ENCODE peak calls at places on chromosomes 5 and 9, in ten cellular contexts. One of them, this sample, is unnamed.

GRCh38 chr5:9388941-9389674 is 156.8 kb downstream of the SEMA5A start:
- DNase-seq in mesendoderm: no peak
- DNase-seq in H9: no peak
- DNase-seq in IMR-90: no peak
- DNase-seq in neuronal stem cell: no peak
- DNase-seq in fibroblast of lung: no peak
- DNase-seq in neural progenitor cell: no peak
- DNase-seq in GM23248: no peak
- DNase-seq in kidney: no peak
- DNase-seq in adipocyte: no peak
- DNase-seq in this sample: no peak

GRCh38 chr5:1516615-1517601 is 6.9 kb downstream of the LPCAT1 start:
- DNase-seq in kidney: peak; percentile 79
- DNase-seq in fibroblast of lung: peak; percentile 83
- DNase-seq in neuronal stem cell: no peak
- DNase-seq in neural progenitor cell: no peak
- DNase-seq in adipocyte: peak; percentile 66
- DNase-seq in GM23248: peak; percentile 90
- DNase-seq in mesendoderm: peak; percentile 41
- DNase-seq in H9: peak; percentile 30
- DNase-seq in IMR-90: peak; percentile 93
- DNase-seq in this sample: no peak

GRCh38 chr9:116475201-116475600 is 211.9 kb upstream of the TRIM32 start:
- DNase-seq in kidney: no peak
- DNase-seq in IMR-90: peak; percentile 55
- DNase-seq in adipocyte: peak; percentile 37
- DNase-seq in H9: no peak
- DNase-seq in GM23248: peak; percentile 64
- DNase-seq in mesendoderm: no peak
- DNase-seq in neural progenitor cell: no peak
- DNase-seq in fibroblast of lung: peak; percentile 28
- DNase-seq in neuronal stem cell: no peak
- DNase-seq in this sample: no peak

GRCh38 chr9:91914404-91914803 is 35.6 kb downstream of the ROR2 start:
- DNase-seq in adipocyte: no peak
- DNase-seq in H9: peak; percentile 53
- DNase-seq in neuronal stem cell: no peak
- DNase-seq in GM23248: no peak
- DNase-seq in fibroblast of lung: no peak
- DNase-seq in mesendoderm: no peak
- DNase-seq in neural progenitor cell: no peak
- DNase-seq in IMR-90: no peak
- DNase-seq in kidney: no peak
- DNase-seq in this sample: no peak

GRCh38 chr5:106376522-106376921 is 1294.2 kb downstream of the EFNA5 start:
- DNase-seq in H9: no peak
- DNase-seq in fibroblast of lung: peak; percentile 11
- DNase-seq in neuronal stem cell: no peak
- DNase-seq in kidney: no peak
- DNase-seq in mesendoderm: no peak
- DNase-seq in adipocyte: peak; percentile 18
- DNase-seq in IMR-90: peak; percentile 12
- DNase-seq in GM23248: peak; percentile 2
- DNase-seq in neural progenitor cell: no peak
- DNase-seq in this sample: no peak

GRCh38 chr5:139746691-139747582 is 48.7 kb upstream of the PSD2 start:
- DNase-seq in adipocyte: peak; percentile 34
- DNase-seq in neural progenitor cell: no peak
- DNase-seq in mesendoderm: peak; percentile 81
- DNase-seq in neuronal stem cell: no peak
- DNase-seq in H9: peak; percentile 60
- DNase-seq in GM23248: peak; percentile 65
- DNase-seq in fibroblast of lung: no peak
- DNase-seq in IMR-90: peak; percentile 46
- DNase-seq in kidney: peak; percentile 87
- DNase-seq in this sample: no peak

GRCh38 chr5:119400248-119400647 is 44.4 kb downstream of the TNFAIP8 start:
- DNase-seq in fibroblast of lung: no peak
- DNase-seq in neural progenitor cell: no peak
- DNase-seq in GM23248: peak; percentile 24
- DNase-seq in IMR-90: peak; percentile 62
- DNase-seq in mesendoderm: no peak
- DNase-seq in kidney: no peak
- DNase-seq in adipocyte: no peak
- DNase-seq in neuronal stem cell: no peak
- DNase-seq in H9: no peak
- DNase-seq in this sample: no peak

GRCh38 chr9:90107021-90107771 is 502.4 kb downstream of the GADD45G start:
- DNase-seq in kidney: no peak
- DNase-seq in GM23248: peak; percentile 21
- DNase-seq in adipocyte: no peak
- DNase-seq in neuronal stem cell: no peak
- DNase-seq in IMR-90: no peak
- DNase-seq in mesendoderm: peak; percentile 11
- DNase-seq in neural progenitor cell: no peak
- DNase-seq in H9: no peak
- DNase-seq in fibroblast of lung: no peak
- DNase-seq in this sample: no peak

GRCh38 chr9:128913995-128914772 is 6.6 kb upstream of the PHYHD1 start:
- DNase-seq in mesendoderm: no peak
- DNase-seq in IMR-90: no peak
- DNase-seq in fibroblast of lung: no peak
- DNase-seq in H9: no peak
- DNase-seq in GM23248: no peak
- DNase-seq in neuronal stem cell: no peak
- DNase-seq in neural progenitor cell: no peak
- DNase-seq in adipocyte: no peak
- DNase-seq in kidney: no peak
- DNase-seq in this sample: no peak

GRCh38 chr9:115013998-115014397 is 83.6 kb upstream of the TNFSF8 start:
- DNase-seq in mesendoderm: peak; percentile 83
- DNase-seq in adipocyte: peak; percentile 89
- DNase-seq in kidney: peak; percentile 75
- DNase-seq in neuronal stem cell: peak; percentile 57
- DNase-seq in GM23248: peak; percentile 83
- DNase-seq in IMR-90: peak; percentile 82
- DNase-seq in fibroblast of lung: peak; percentile 82
- DNase-seq in neural progenitor cell: peak; percentile 80
- DNase-seq in H9: peak; percentile 63
- DNase-seq in this sample: peak; percentile 64

GRCh38 chr5:134001938-134002731 is 2.6 kb downstream of the VDAC1 start:
- DNase-seq in kidney: no peak
- DNase-seq in IMR-90: no peak
- DNase-seq in neuronal stem cell: no peak
- DNase-seq in neural progenitor cell: no peak
- DNase-seq in GM23248: no peak
- DNase-seq in adipocyte: no peak
- DNase-seq in H9: no peak
- DNase-seq in fibroblast of lung: no peak
- DNase-seq in mesendoderm: no peak
- DNase-seq in this sample: no peak

GRCh38 chr5:131364507-131365050 is 100.7 kb downstream of the CDC42SE2 start:
- DNase-seq in IMR-90: no peak
- DNase-seq in H9: no peak
- DNase-seq in mesendoderm: no peak
- DNase-seq in fibroblast of lung: no peak
- DNase-seq in adipocyte: no peak
- DNase-seq in neural progenitor cell: no peak
- DNase-seq in kidney: no peak
- DNase-seq in GM23248: no peak
- DNase-seq in neuronal stem cell: no peak
- DNase-seq in this sample: no peak

GRCh38 chr5:148760945-148761638 is 65.3 kb upstream of the ADRB2 start:
- DNase-seq in H9: no peak
- DNase-seq in adipocyte: no peak
- DNase-seq in fibroblast of lung: no peak
- DNase-seq in GM23248: no peak
- DNase-seq in neural progenitor cell: no peak
- DNase-seq in mesendoderm: no peak
- DNase-seq in IMR-90: no peak
- DNase-seq in neuronal stem cell: no peak
- DNase-seq in kidney: no peak
- DNase-seq in this sample: no peak

GRCh38 chr9:138044485-138045383 is 167.2 kb downstream of the CACNA1B start:
- DNase-seq in adipocyte: no peak
- DNase-seq in neural progenitor cell: no peak
- DNase-seq in GM23248: no peak
- DNase-seq in kidney: no peak
- DNase-seq in fibroblast of lung: no peak
- DNase-seq in mesendoderm: no peak
- DNase-seq in IMR-90: no peak
- DNase-seq in neuronal stem cell: no peak
- DNase-seq in H9: no peak
- DNase-seq in this sample: no peak

GRCh38 chr9:102975246-102975645 is 19.9 kb upstream of the CYLC2 start:
- DNase-seq in GM23248: no peak
- DNase-seq in H9: no peak
- DNase-seq in fibroblast of lung: no peak
- DNase-seq in adipocyte: no peak
- DNase-seq in mesendoderm: peak; percentile 25
- DNase-seq in neural progenitor cell: no peak
- DNase-seq in kidney: no peak
- DNase-seq in IMR-90: no peak
- DNase-seq in neuronal stem cell: no peak
- DNase-seq in this sample: no peak

GRCh38 chr9:95783426-95783975 is 92.0 kb upstream of the ERCC6L2 start:
- DNase-seq in H9: no peak
- DNase-seq in GM23248: peak; percentile 51
- DNase-seq in neuronal stem cell: no peak
- DNase-seq in neural progenitor cell: no peak
- DNase-seq in adipocyte: no peak
- DNase-seq in IMR-90: peak; percentile 85
- DNase-seq in fibroblast of lung: peak; percentile 84
- DNase-seq in kidney: no peak
- DNase-seq in mesendoderm: peak; percentile 30
- DNase-seq in this sample: no peak

DNA sequence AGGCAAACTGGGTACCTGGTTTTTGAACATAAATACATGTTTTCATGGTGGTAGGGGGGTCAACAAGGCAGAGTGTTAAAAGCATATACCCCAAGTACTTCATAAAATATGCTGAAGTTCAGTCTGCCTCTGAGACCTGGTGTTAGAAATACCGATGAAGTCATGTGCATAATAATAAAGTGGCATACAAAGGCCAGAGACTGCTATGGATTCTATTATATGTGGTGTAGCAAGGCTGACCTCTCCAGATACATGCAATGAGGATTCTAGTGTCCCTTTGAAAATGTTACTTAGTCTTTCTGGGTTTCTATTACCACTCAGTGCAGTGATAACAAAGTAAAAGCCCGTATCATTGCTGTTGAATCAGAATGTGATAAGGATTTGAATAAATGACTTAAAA is 487.5 kb upstream of the ZNF608 start:
- DNase-seq in neuronal stem cell: no peak
- DNase-seq in GM23248: no peak
- DNase-seq in IMR-90: no peak
- DNase-seq in fibroblast of lung: no peak
- DNase-seq in H9: no peak
- DNase-seq in mesendoderm: no peak
- DNase-seq in kidney: no peak
- DNase-seq in neural progenitor cell: no peak
- DNase-seq in adipocyte: no peak
- DNase-seq in this sample: no peak
- H3K9ac ChIP-seq in neuronal stem cell: no peak overlapping the region
- H3K9ac ChIP-seq in GM23248: no peak overlapping the region
- H3K9ac ChIP-seq in IMR-90: no peak overlapping the region
- H3K9ac ChIP-seq in fibroblast of lung: no peak overlapping the region
- H3K9ac ChIP-seq in H9: no peak overlapping the region
- H3K9ac ChIP-seq in mesendoderm: no peak overlapping the region
- H3K9ac ChIP-seq in kidney: no peak overlapping the region
- H3K9ac ChIP-seq in neural progenitor cell: no peak overlapping the region
- H3K9ac ChIP-seq in adipocyte: no peak overlapping the region
- H3K9ac ChIP-seq in this sample: no peak overlapping the region

DNA sequence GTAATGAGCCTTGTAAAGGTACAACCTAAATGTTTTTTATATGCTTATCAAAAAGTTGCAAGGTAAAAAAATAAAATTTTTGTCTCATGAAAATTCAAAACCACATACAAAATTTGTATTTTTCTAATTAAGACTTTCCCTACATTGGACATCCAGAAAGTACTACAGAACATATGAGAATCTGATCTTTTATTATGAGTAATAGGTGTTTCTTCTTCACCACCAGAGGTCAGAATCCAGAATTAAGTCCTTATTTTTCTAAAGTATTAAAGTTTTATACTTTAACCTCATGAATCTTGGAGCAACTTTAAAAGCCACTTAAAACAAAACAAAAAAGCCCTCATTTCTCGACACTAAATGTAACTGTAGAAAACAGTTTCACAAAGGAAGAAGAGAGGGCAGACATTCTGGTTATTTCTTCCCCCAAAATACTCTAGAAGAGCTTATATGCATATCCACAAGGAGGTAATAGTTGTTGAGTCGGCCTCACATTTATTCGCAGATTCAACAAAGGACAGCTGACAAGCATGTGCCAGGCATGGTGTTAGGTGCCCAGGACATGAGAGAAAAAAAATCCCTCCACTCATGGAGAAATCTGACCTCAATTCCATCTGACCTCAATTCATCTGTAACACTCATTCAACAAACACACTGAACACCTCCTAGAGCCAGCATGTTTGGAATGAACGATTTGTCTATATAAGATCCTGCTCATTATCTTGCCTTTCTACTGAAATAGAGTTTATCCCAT is 69.2 kb downstream of the MLLT3 start:
- DNase-seq in H9: no peak
- DNase-seq in adipocyte: peak; percentile 40
- DNase-seq in neuronal stem cell: no peak
- DNase-seq in IMR-90: peak; percentile 25
- DNase-seq in fibroblast of lung: peak; percentile 46
- DNase-seq in GM23248: peak; percentile 53
- DNase-seq in mesendoderm: no peak
- DNase-seq in neural progenitor cell: no peak
- DNase-seq in kidney: no peak
- DNase-seq in this sample: no peak
- H3K9ac ChIP-seq in H9: no peak overlapping the region
- H3K9ac ChIP-seq in adipocyte: no peak overlapping the region
- H3K9ac ChIP-seq in neuronal stem cell: no peak overlapping the region
- H3K9ac ChIP-seq in IMR-90: no peak overlapping the region
- H3K9ac ChIP-seq in fibroblast of lung: no peak overlapping the region
- H3K9ac ChIP-seq in GM23248: no peak overlapping the region
- H3K9ac ChIP-seq in mesendoderm: no peak overlapping the region
- H3K9ac ChIP-seq in neural progenitor cell: no peak overlapping the region
- H3K9ac ChIP-seq in kidney: no peak overlapping the region
- H3K9ac ChIP-seq in this sample: no peak overlapping the region

GRCh38 chr5:132820162-132820754 is 7.2 kb downstream of the SOWAHA start:
- DNase-seq in neuronal stem cell: peak; percentile 90
- DNase-seq in neural progenitor cell: peak; percentile 95
- DNase-seq in IMR-90: peak; percentile 90
- DNase-seq in fibroblast of lung: peak; percentile 94
- DNase-seq in H9: peak; percentile 92
- DNase-seq in adipocyte: peak; percentile 96
- DNase-seq in kidney: peak; percentile 95
- DNase-seq in mesendoderm: peak; percentile 95
- DNase-seq in GM23248: peak; percentile 92
- DNase-seq in this sample: peak; percentile 78
- H3K9ac ChIP-seq in neuronal stem cell: no peak overlapping the region
- H3K9ac ChIP-seq in neural progenitor cell: no peak overlapping the region
- H3K9ac ChIP-seq in IMR-90: peak overlapping the region; percentile 9
- H3K9ac ChIP-seq in fibroblast of lung: no peak overlapping the region
- H3K9ac ChIP-seq in H9: no peak overlapping the region
- H3K9ac ChIP-seq in adipocyte: peak overlapping the region; percentile 2
- H3K9ac ChIP-seq in kidney: no peak overlapping the region
- H3K9ac ChIP-seq in mesendoderm: no peak overlapping the region
- H3K9ac ChIP-seq in GM23248: no peak overlapping the region
- H3K9ac ChIP-seq in this sample: no peak overlapping the region

GRCh38 chr9:8338249-8338721 is 538.7 kb upstream of the DMAC1 start:
- DNase-seq in kidney: no peak
- DNase-seq in mesendoderm: no peak
- DNase-seq in H9: no peak
- DNase-seq in IMR-90: peak; percentile 7
- DNase-seq in neural progenitor cell: no peak
- DNase-seq in GM23248: no peak
- DNase-seq in neuronal stem cell: no peak
- DNase-seq in adipocyte: no peak
- DNase-seq in fibroblast of lung: peak; percentile 89
- DNase-seq in this sample: no peak
- H3K9ac ChIP-seq in kidney: no peak overlapping the region
- H3K9ac ChIP-seq in mesendoderm: no peak overlapping the region
- H3K9ac ChIP-seq in H9: no peak overlapping the region
- H3K9ac ChIP-seq in IMR-90: no peak overlapping the region
- H3K9ac ChIP-seq in neural progenitor cell: no peak overlapping the region
- H3K9ac ChIP-seq in GM23248: no peak overlapping the region
- H3K9ac ChIP-seq in neuronal stem cell: no peak overlapping the region
- H3K9ac ChIP-seq in adipocyte: no peak overlapping the region
- H3K9ac ChIP-seq in fibroblast of lung: no peak overlapping the region
- H3K9ac ChIP-seq in this sample: no peak overlapping the region